ENCODE peak calls at places on chromosomes 11 and 22, in ten cellular contexts. Q, D, L, I, X, P, U, T, O and B are unnamed samples.

GRCh38 chr11:113022267-113022666 is 61.0 kb downstream of the NCAM1 start:
- DNase-seq in Q (no peak), D (no peak), L (no peak), I (no peak), X (no peak), P (no peak), U (peak), T (no peak), O (no peak), B (no peak)

GRCh38 chr22:38959574-38959973 is 2.2 kb downstream of the APOBEC3A start:
- DNase-seq in Q (no peak), D (no peak), L (no peak), I (no peak), X (no peak), P (no peak), U (no peak), T (no peak), O (no peak), B (no peak)

GRCh38 chr22:40289991-40290459 is 56.3 kb upstream of the ADSL start:
- DNase-seq in Q (peak), D (no peak), L (no peak), I (no peak), X (no peak), P (no peak), U (no peak), T (no peak), O (no peak), B (no peak)

GRCh38 chr11:128210148-128210940 is 377.0 kb downstream of the ETS1 start:
- DNase-seq in Q (no peak), D (peak), L (no peak), I (peak), X (peak), P (peak), U (peak), T (no peak), O (peak), B (peak)

GRCh38 chr11:66289548-66290331 is 797 bp upstream of the YIF1A start:
- DNase-seq in Q (peak), D (peak), L (peak), I (peak), X (peak), P (no peak), U (peak), T (peak), O (peak), B (no peak)

GRCh38 chr11:34964610-34965331 is 48.4 kb downstream of the PDHX start:
- DNase-seq in Q (no peak), D (no peak), L (no peak), I (no peak), X (no peak), P (no peak), U (no peak), T (no peak), O (no peak), B (no peak)

GRCh38 chr11:126332221-126332711 is 23.2 kb upstream of the ST3GAL4 start:
- DNase-seq in Q (no peak), D (no peak), L (no peak), I (no peak), X (peak), P (no peak), U (peak), T (no peak), O (no peak), B (peak)

GRCh38 chr22:27207907-27208306 is 550.5 kb downstream of the MIAT start:
- DNase-seq in Q (no peak), D (peak), L (no peak), I (no peak), X (no peak), P (no peak), U (peak), T (no peak), O (no peak), B (no peak)

GRCh38 chr11:119314748-119315138 is 2.2 kb downstream of the MCAM start:
- DNase-seq in Q (no peak), D (no peak), L (no peak), I (no peak), X (no peak), P (no peak), U (no peak), T (no peak), O (no peak), B (no peak)

GRCh38 chr11:119317592-119318239 is 786 bp upstream of the MCAM start:
- DNase-seq in Q (no peak), D (no peak), L (no peak), I (no peak), X (no peak), P (no peak), U (no peak), T (no peak), O (no peak), B (no peak)

GRCh38 chr11:119316729-119317591 is at the start of gene MCAM:
- DNase-seq in Q (no peak), D (peak), L (peak), I (peak), X (peak), P (no peak), U (peak), T (no peak), O (peak), B (no peak)

GRCh38 chr11:119315139-119316016 is 1.6 kb downstream of the MCAM start:
- DNase-seq in Q (no peak), D (peak), L (peak), I (no peak), X (peak), P (no peak), U (peak), T (peak), O (peak), B (peak)

GRCh38 chr11:119316017-119316728 is 757 bp downstream of the MCAM start:
- DNase-seq in Q (no peak), D (peak), L (peak), I (no peak), X (peak), P (no peak), U (peak), T (no peak), O (no peak), B (no peak)
- TF ChIP-seq EZH2 in Q (no peak), D (no peak), L (peak), I (peak), X (no peak), P (no peak), U (no peak), T (no peak), O (peak), B (peak)

GRCh38 chr11:10323793-10324170 is 18.9 kb downstream of the ADM start:
- DNase-seq in Q (no peak), D (no peak), L (no peak), I (no peak), X (peak), P (no peak), U (peak), T (no peak), O (no peak), B (no peak)

GRCh38 chr11:10320164-10320563 is 15.3 kb downstream of the ADM start:
- DNase-seq in Q (no peak), D (no peak), L (no peak), I (no peak), X (no peak), P (no peak), U (no peak), T (no peak), O (no peak), B (no peak)

GRCh38 chr11:10324474-10324873 is 19.6 kb downstream of the ADM start:
- DNase-seq in Q (no peak), D (no peak), L (no peak), I (no peak), X (no peak), P (no peak), U (peak), T (no peak), O (no peak), B (no peak)

GRCh38 chr11:10322830-10323792 is 18.2 kb downstream of the ADM start:
- DNase-seq in Q (no peak), D (peak), L (peak), I (peak), X (peak), P (peak), U (peak), T (peak), O (peak), B (peak)

GRCh38 chr11:10322401-10322800 is 17.5 kb downstream of the ADM start:
- DNase-seq in Q (no peak), D (no peak), L (no peak), I (no peak), X (no peak), P (no peak), U (peak), T (no peak), O (no peak), B (no peak)
- H3K27ac ChIP-seq in Q (no peak), D (no peak), L (no peak), I (peak), X (peak), P (no peak), U (peak), T (peak), O (no peak), B (peak)

GRCh38 chr11:43074810-43075209 is 237.0 kb upstream of the API5 start:
- DNase-seq in Q (no peak), D (no peak), L (no peak), I (peak), X (no peak), P (no peak), U (no peak), T (no peak), O (no peak), B (no peak)

GRCh38 chr11:43071338-43071737 is 240.5 kb upstream of the API5 start:
- DNase-seq in Q (no peak), D (no peak), L (no peak), I (peak), X (no peak), P (no peak), U (no peak), T (no peak), O (peak), B (no peak)

GRCh38 chr11:43072096-43072495 is 239.7 kb upstream of the API5 start:
- DNase-seq in Q (no peak), D (peak), L (peak), I (no peak), X (no peak), P (no peak), U (no peak), T (no peak), O (peak), B (no peak)

GRCh38 chr11:43067681-43068080 is 244.1 kb upstream of the API5 start:
- DNase-seq in Q (no peak), D (no peak), L (no peak), I (no peak), X (no peak), P (no peak), U (no peak), T (no peak), O (no peak), B (no peak)

DNA sequence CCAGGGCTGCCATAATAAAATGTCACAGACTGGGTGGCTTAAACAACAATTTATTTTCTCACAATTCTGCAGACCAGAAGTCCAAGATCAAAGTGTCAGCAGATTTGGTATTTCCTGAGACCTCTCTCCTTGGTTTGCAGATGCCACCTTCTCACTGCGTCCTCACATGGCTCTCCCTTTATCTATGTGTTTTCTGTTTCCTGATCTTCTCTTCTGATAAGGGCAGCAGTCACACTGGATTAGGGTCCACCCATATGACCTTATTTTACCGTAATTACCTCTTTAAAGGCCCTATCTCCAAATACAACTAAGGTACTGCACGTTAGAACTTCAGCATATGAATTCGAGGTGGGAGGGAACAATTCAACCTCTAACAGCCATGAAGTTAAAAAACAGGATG is 238.9 kb upstream of the API5 start:
- DNase-seq in Q (no peak), D (no peak), L (no peak), I (no peak), X (no peak), P (no peak), U (no peak), T (no peak), O (no peak), B (no peak)
- H3K4me3 ChIP-seq in Q (no peak), D (no peak), L (no peak), I (no peak), X (no peak), P (no peak), U (no peak), T (no peak), O (no peak), B (no peak)

DNA sequence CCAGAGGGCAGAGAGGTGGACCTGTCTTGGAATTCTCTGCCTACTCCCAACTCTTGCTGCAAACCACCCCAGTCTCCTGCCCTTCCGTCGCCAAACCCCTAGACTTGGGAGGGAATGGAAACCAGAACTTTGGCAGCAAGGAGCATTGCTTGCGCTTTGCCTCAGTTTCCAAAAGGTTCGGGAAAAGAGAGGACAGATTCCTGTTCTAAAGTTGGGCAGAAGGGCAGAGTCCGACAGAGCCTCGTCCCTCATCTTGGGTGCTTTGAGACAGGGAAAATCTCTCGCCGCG is 396 bp upstream of the ROBO3 start:
- DNase-seq in Q (no peak), D (no peak), L (no peak), I (no peak), X (no peak), P (no peak), U (no peak), T (no peak), O (no peak), B (no peak)
- TF ChIP-seq EZH2 in Q (no peak), D (no peak), L (peak), I (peak), X (no peak), P (no peak), U (peak), T (no peak), O (peak), B (no peak)

GRCh38 chr11:134674974-134675373 is 262.9 kb upstream of the B3GAT1 start:
- DNase-seq in Q (no peak), D (no peak), L (no peak), I (no peak), X (no peak), P (no peak), U (no peak), T (no peak), O (no peak), B (no peak)
- H3K27ac ChIP-seq in Q (no peak), D (no peak), L (no peak), I (no peak), X (no peak), P (no peak), U (no peak), T (no peak), O (no peak), B (no peak)

DNA sequence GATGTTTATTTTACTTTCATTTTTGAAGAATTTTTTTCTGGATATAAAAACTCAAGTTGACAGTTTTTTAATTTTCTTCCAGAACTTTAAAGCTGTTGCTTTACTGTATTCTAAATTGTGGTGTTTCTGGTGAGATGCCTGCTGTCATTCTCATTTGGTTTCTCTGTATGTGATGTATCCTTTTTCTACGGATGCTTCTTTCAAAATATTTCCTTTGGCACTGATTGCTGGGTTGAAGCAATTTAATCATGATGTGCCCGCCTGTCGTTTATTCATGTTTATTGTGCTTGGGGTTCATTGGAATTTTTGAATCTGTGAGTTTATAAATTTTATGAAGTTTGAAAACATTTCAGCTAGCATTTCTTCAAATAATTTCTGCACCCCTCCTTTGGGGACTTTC is 29.4 kb upstream of the CTSD start:
- DNase-seq in Q (no peak), D (no peak), L (no peak), I (no peak), X (no peak), P (no peak), U (no peak), T (no peak), O (no peak), B (no peak)
- H3K4me3 ChIP-seq in Q (no peak), D (no peak), L (no peak), I (no peak), X (peak), P (no peak), U (no peak), T (peak), O (no peak), B (no peak)

DNA sequence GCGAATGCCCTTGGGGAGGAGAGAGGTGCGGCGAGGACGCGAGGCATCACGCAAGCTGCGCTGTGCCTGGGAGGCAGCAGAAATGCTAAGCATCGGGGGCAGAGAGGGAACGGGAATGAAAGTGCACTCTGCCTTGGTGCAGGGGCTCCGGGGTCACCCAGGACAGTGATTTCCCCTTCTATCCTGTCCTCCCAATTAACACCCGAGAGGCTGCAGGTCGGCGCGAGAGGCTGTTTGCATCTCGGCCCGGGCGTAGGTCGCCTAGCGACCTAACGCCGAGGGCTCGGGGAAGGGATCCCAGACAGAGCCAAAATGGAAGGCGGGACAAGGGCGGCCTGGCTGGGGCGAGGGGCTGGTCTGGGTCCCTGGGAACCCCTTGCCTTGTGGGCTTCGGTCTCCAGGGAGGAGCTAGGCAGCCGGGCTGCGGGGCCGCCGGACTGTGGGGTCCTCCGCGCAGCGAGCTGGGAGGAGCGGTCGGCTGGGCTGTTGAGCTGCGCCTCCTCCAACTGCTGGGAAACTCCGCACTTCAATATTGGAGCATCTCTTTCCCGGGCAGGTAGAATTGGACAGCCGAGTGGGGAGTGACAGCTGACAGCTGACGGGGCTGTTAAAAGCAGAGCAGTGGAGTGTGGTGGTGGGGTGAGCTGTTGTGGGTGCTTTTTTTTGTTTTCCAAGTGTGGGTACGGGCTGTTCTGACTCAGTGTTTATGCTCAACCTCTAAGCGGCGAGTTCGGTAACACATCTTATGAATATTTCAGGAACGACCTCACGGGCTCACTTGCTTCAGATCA is 694 bp downstream of the ELMOD1 start:
- DNase-seq in Q (no peak), D (no peak), L (peak), I (peak), X (peak), P (no peak), U (peak), T (peak), O (peak), B (no peak)
- TF ChIP-seq EZH2 in Q (no peak), D (peak), L (peak), I (no peak), X (peak), P (no peak), U (peak), T (no peak), O (peak), B (no peak)

DNA sequence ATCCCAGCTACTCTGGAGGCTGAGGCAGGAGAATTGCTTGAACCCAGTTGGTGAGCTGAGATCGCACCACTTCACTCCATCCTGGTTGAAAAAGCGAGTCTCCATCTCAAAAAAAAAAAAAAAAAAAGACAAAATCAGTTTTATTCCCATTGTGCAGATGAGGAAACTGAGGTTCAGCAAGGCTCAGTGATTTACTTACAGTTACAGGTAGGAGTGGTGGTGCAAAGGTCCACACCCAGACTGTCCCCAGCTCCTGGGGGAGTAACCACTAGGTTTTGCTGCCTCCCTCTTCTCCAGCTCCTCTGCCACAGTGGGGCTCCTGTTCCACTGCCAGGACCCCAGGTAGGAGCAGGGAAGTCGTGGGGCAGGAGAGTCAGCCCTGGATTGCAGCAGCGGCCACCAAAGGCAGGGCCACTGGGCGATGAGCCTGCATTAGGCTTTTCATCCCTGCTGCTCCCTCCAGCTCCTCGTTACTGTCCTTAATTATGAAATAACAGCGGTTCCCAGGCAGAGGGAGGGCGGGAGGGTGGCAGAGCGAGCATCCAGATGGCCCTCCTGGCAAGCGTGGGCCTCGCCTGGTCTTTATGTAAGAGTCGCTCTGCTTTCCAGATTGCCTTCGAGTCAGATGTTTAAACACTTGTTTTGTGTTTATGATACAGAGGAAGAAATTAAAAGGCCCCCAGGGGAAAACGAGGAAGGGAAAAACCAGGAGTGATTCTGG is 15.5 kb upstream of the RASD2 start:
- DNase-seq in Q (no peak), D (peak), L (no peak), I (peak), X (no peak), P (no peak), U (peak), T (no peak), O (no peak), B (no peak)
- H3K27ac ChIP-seq in Q (no peak), D (no peak), L (no peak), I (no peak), X (no peak), P (no peak), U (no peak), T (no peak), O (no peak), B (no peak)